ENCODE peak calls at places on chromosomes 11 and 22, in six cellular contexts. Y, M, H, Z, S and X are unnamed samples.

GRCh38 chr11:128399186-128399585 is 188.2 kb downstream of the ETS1 start:
- DNase-seq in Y (no peak), Z (peak), S (no peak), H (no peak), M (no peak), X (no peak)

GRCh38 chr11:113664069-113664980 is 41.8 kb downstream of the TMPRSS5 start:
- DNase-seq in H (no peak), M (no peak), S (no peak), Z (no peak), Y (no peak), X (no peak)

GRCh38 chr11:96074551-96075309 is 150.8 kb upstream of the MTMR2 start:
- DNase-seq in M (no peak), H (no peak), Y (no peak), S (no peak), Z (no peak), X (no peak)

GRCh38 chr11:107705027-107705426 is 6.8 kb downstream of the SLN start:
- DNase-seq in S (no peak), M (no peak), Y (no peak), H (no peak), Z (peak), X (no peak)

GRCh38 chr11:4664791-4665190 is 21.0 kb downstream of the OR51E1 start:
- DNase-seq in Z (no peak), H (no peak), S (no peak), Y (no peak), M (no peak), X (no peak)

GRCh38 chr11:20000393-20001134 is 159.7 kb downstream of the DBX1 start:
- DNase-seq in S (no peak), M (peak), Y (peak), H (no peak), Z (no peak), X (no peak)

GRCh38 chr11:118706546-118706825 is 27.0 kb upstream of the TREH start:
- DNase-seq in H (no peak), S (no peak), Z (no peak), Y (no peak), M (no peak), X (no peak)

GRCh38 chr22:45242778-45243191 is 2.1 kb upstream of the KIAA0930 start:
- DNase-seq in H (no peak), M (no peak), Z (peak), S (no peak), Y (peak), X (no peak)

GRCh38 chr11:2178906-2179494 is 7.4 kb upstream of the TH start:
- DNase-seq in M (no peak), Y (no peak), S (no peak), H (no peak), Z (no peak), X (no peak)

GRCh38 chr11:125724125-125724524 is 22.0 kb upstream of the PATE1 start:
- DNase-seq in S (no peak), Z (peak), Y (no peak), M (no peak), H (no peak), X (no peak)

GRCh38 chr11:111114091-111114490 is 131.4 kb upstream of the POU2AF2 start:
- DNase-seq in Y (no peak), H (no peak), Z (no peak), M (no peak), S (no peak), X (no peak)

GRCh38 chr22:24516301-24516737 is 21.2 kb downstream of the UPB1 start:
- DNase-seq in S (no peak), Z (peak), H (no peak), M (no peak), Y (no peak), X (no peak)

GRCh38 chr11:31968774-31969433 is 122.0 kb upstream of the RCN1 start:
- DNase-seq in Y (no peak), Z (no peak), M (peak), H (no peak), S (no peak), X (no peak)

GRCh38 chr22:49881856-49882255 is 28.2 kb downstream of the ZBED4 start:
- DNase-seq in Z (no peak), H (no peak), Y (no peak), S (peak), M (no peak), X (no peak)

GRCh38 chr11:114359342-114359741 is 41.0 kb downstream of the C11orf71 start:
- DNase-seq in Y (no peak), H (no peak), S (no peak), M (no peak), Z (no peak), X (no peak)

GRCh38 chr11:130801287-130802146 is 114.8 kb downstream of the SNX19 start:
- DNase-seq in Z (no peak), M (no peak), S (no peak), H (no peak), Y (no peak), X (no peak)

GRCh38 chr11:128865490-128865889 is 1.6 kb downstream of the KCNJ1 start:
- DNase-seq in H (no peak), M (no peak), Z (no peak), S (no peak), Y (no peak), X (no peak)

GRCh38 chr11:5007561-5007960 is 12.9 kb downstream of the OR51L1 start:
- DNase-seq in Z (peak), H (no peak), Y (no peak), M (no peak), S (no peak), X (no peak)

GRCh38 chr11:26992031-26992541 is 1.8 kb upstream of the FIBIN start:
- DNase-seq in H (no peak), Z (peak), M (no peak), S (no peak), Y (no peak), X (no peak)

GRCh38 chr11:47398011-47398410 is 10.4 kb upstream of the SLC39A13 start:
- DNase-seq in Z (no peak), Y (no peak), M (no peak), S (no peak), H (no peak), X (no peak)

GRCh38 chr11:120340529-120340928 is 4.3 kb downstream of the ARHGEF12 start:
- DNase-seq in S (no peak), Z (no peak), M (no peak), H (no peak), Y (no peak), X (no peak)

GRCh38 chr22:37632174-37633081 is 7.0 kb upstream of the SH3BP1 start:
- DNase-seq in S (no peak), H (no peak), Z (no peak), M (no peak), Y (no peak), X (no peak)

GRCh38 chr11:134592391-134592990 is 180.4 kb upstream of the B3GAT1 start:
- DNase-seq in Y (no peak), M (no peak), S (no peak), H (peak), Z (peak), X (no peak)

GRCh38 chr11:133930767-133931448 is 25.9 kb downstream of the IGSF9B start:
- DNase-seq in Y (no peak), Z (no peak), S (no peak), M (no peak), H (no peak), X (no peak)

GRCh38 chr11:122517403-122518379 is 137.8 kb upstream of the UBASH3B start:
- DNase-seq in M (no peak), H (no peak), Y (no peak), S (no peak), Z (no peak), X (no peak)

GRCh38 chr11:9153651-9154050 is 62.3 kb upstream of the SCUBE2 start:
- DNase-seq in Z (no peak), S (no peak), M (no peak), H (no peak), Y (no peak), X (no peak)

GRCh38 chr22:38345782-38346181 is 28.5 kb upstream of the CSNK1E start:
- DNase-seq in H (no peak), Y (peak), S (peak), Z (no peak), M (no peak), X (no peak)

GRCh38 chr11:69642549-69642912 is 1.6 kb downstream of the CCND1 start:
- DNase-seq in S (peak), Z (peak), M (peak), H (no peak), Y (no peak), X (no peak)

GRCh38 chr22:44526431-44527115 is 28.5 kb upstream of the RTL6 start:
- DNase-seq in Z (no peak), H (no peak), M (no peak), Y (no peak), S (peak), X (no peak)

GRCh38 chr11:67437082-67437821 is at the start of gene PTPRCAP:
- DNase-seq in Z (peak), Y (no peak), M (no peak), H (no peak), S (no peak), X (no peak)

GRCh38 chr11:16876840-16877239 is 137.4 kb downstream of the PLEKHA7 start:
- DNase-seq in S (no peak), H (no peak), M (no peak), Z (no peak), Y (no peak), X (no peak)

GRCh38 chr11:44374001-44374400 is 64.1 kb upstream of the ALX4 start:
- DNase-seq in S (peak), Z (no peak), Y (no peak), M (no peak), H (no peak), X (no peak)

GRCh38 chr11:6626971-6627761 is 7.9 kb upstream of the TPP1 start:
- DNase-seq in M (peak), Z (no peak), S (peak), Y (peak), H (no peak), X (no peak)

GRCh38 chr22:46572911-46573780 is 35.7 kb upstream of the CELSR1 start:
- DNase-seq in Y (no peak), Z (no peak), S (no peak), M (peak), H (no peak), X (no peak)

GRCh38 chr11:926341-926916 is 759 bp downstream of the AP2A2 start:
- DNase-seq in S (no peak), Z (no peak), M (peak), H (no peak), Y (peak), X (no peak)